ENCODE peak calls at places on chromosome 4, in eight cellular contexts. Z is foreskin keratinocyte; Q is choroid plexus epithelial cell; B is CD4-positive, alpha-beta memory T cell; E is NCI-H524; P is H7; C is endothelial cell; K is T-helper 9 cell. O is an unnamed sample.

GRCh38 chr4:112519689-112520597 is 4.0 kb upstream of the NEUROG2 start:
- DNase-seq in Z (no peak), Q (no peak), B (no peak), E (no peak), P (peak), C (no peak), K (no peak), O (no peak)

GRCh38 chr4:95255396-95256107 is 293.2 kb downstream of the UNC5C start:
- DNase-seq in Z (peak), Q (peak), B (no peak), E (no peak), P (no peak), C (no peak), K (no peak), O (no peak)

GRCh38 chr4:8904666-8905065 is 33.0 kb upstream of the HMX1 start:
- DNase-seq in Z (no peak), Q (no peak), B (no peak), E (no peak), P (peak), C (no peak), K (no peak), O (no peak)

GRCh38 chr4:140309124-140309870 is 64.1 kb upstream of the SCOC start:
- DNase-seq in Z (peak), Q (peak), B (no peak), E (no peak), P (no peak), C (no peak), K (no peak), O (no peak)

GRCh38 chr4:53921856-53922255 is 142.5 kb downstream of the CHIC2 start:
- DNase-seq in Z (no peak), Q (no peak), B (no peak), E (peak), P (no peak), C (no peak), K (no peak), O (no peak)

GRCh38 chr4:2697995-2698414 is 58.1 kb downstream of the TNIP2 start:
- DNase-seq in Z (no peak), Q (no peak), B (no peak), E (no peak), P (no peak), C (no peak), K (no peak), O (no peak)

GRCh38 chr4:47315346-47315745 is 148.2 kb downstream of the COMMD8 start:
- DNase-seq in Z (peak), Q (peak), B (no peak), E (no peak), P (no peak), C (no peak), K (no peak), O (no peak)

GRCh38 chr4:25862411-25863346 is at the start of gene SEL1L3:
- DNase-seq in Z (no peak), Q (no peak), B (peak), E (no peak), P (peak), C (peak), K (peak), O (peak)

GRCh38 chr4:43274376-43274775 is 381.9 kb downstream of the GRXCR1 start:
- DNase-seq in Z (no peak), Q (no peak), B (no peak), E (no peak), P (no peak), C (no peak), K (no peak), O (no peak)

GRCh38 chr4:16290681-16291420 is 64.6 kb upstream of the TAPT1 start:
- DNase-seq in Z (no peak), Q (no peak), B (no peak), E (no peak), P (no peak), C (no peak), K (no peak), O (no peak)

GRCh38 chr4:184019084-184019483 is 114.0 kb downstream of the STOX2 start:
- DNase-seq in Z (peak), Q (no peak), B (no peak), E (no peak), P (no peak), C (no peak), K (no peak), O (no peak)

GRCh38 chr4:5932021-5932553 is 39.2 kb upstream of the CRMP1 start:
- DNase-seq in Z (no peak), Q (no peak), B (no peak), E (no peak), P (no peak), C (no peak), K (no peak), O (no peak)

GRCh38 chr4:52005610-52006273 is 14.4 kb downstream of the LRRC66 start:
- DNase-seq in Z (no peak), Q (no peak), B (no peak), E (no peak), P (no peak), C (no peak), K (no peak), O (no peak)

GRCh38 chr4:74056858-74057562 is 18.5 kb upstream of the CXCL3 start:
- DNase-seq in Z (peak), Q (peak), B (no peak), E (no peak), P (no peak), C (no peak), K (no peak), O (no peak)

GRCh38 chr4:72376901-72377300 is 192.1 kb downstream of the ADAMTS3 start:
- DNase-seq in Z (no peak), Q (no peak), B (no peak), E (no peak), P (no peak), C (no peak), K (no peak), O (no peak)

GRCh38 chr4:108425988-108426387 is 194.4 kb upstream of the RPL34 start:
- DNase-seq in Z (peak), Q (peak), B (no peak), E (no peak), P (no peak), C (no peak), K (no peak), O (no peak)

GRCh38 chr4:2685541-2685940 is 70.6 kb downstream of the TNIP2 start:
- DNase-seq in Z (no peak), Q (no peak), B (no peak), E (no peak), P (no peak), C (no peak), K (no peak), O (no peak)

GRCh38 chr4:3031357-3032064 is 42.8 kb downstream of the HTT-AS start:
- DNase-seq in Z (no peak), Q (no peak), B (no peak), E (no peak), P (no peak), C (no peak), K (no peak), O (no peak)

GRCh38 chr4:169849456-169849855 is 91.7 kb upstream of the HPF1 start:
- DNase-seq in Z (peak), Q (no peak), B (no peak), E (no peak), P (no peak), C (no peak), K (no peak), O (no peak)

GRCh38 chr4:4792516-4792915 is 66.9 kb upstream of the MSX1 start:
- DNase-seq in Z (no peak), Q (no peak), B (no peak), E (no peak), P (no peak), C (no peak), K (no peak), O (no peak)

GRCh38 chr4:160038560-160038959 is 935.7 kb downstream of the RAPGEF2 start:
- DNase-seq in Z (peak), Q (peak), B (no peak), E (no peak), P (no peak), C (no peak), K (no peak), O (no peak)

GRCh38 chr4:6121941-6122340 is 78.4 kb downstream of the JAKMIP1 start:
- DNase-seq in Z (no peak), Q (no peak), B (no peak), E (no peak), P (no peak), C (no peak), K (no peak), O (no peak)

GRCh38 chr4:70365479-70365878 is 4.9 kb downstream of the SMR3A start:
- DNase-seq in Z (peak), Q (no peak), B (no peak), E (no peak), P (no peak), C (no peak), K (no peak), O (no peak)

GRCh38 chr4:6732441-6733357 is 16.7 kb downstream of the BLOC1S4 start:
- DNase-seq in Z (no peak), Q (peak), B (no peak), E (no peak), P (peak), C (no peak), K (no peak), O (no peak)

GRCh38 chr4:118981839-118982381 is 93.3 kb downstream of the SYNPO2 start:
- DNase-seq in Z (no peak), Q (peak), B (peak), E (peak), P (peak), C (peak), K (peak), O (peak)

GRCh38 chr4:170198742-170199141 is 109.0 kb upstream of the AADAT start:
- DNase-seq in Z (no peak), Q (peak), B (no peak), E (no peak), P (peak), C (no peak), K (no peak), O (no peak)